ENCODE peak calls at places on chromosomes 3 and 15, in ten cellular contexts. One of them, this sample, is unnamed. For H3K9me3 and H3K4me1, the result is how much of the 10 kb centered on the place peaks cover.

GRCh38 chr15:34886134-34886533 is 83.4 kb downstream of the AQR start:
- DNase-seq in left ventricle myocardium inferior: no peak
- DNase-seq in ovary: no peak
- DNase-seq in body of pancreas: no peak
- DNase-seq in CD8-positive, alpha-beta T cell: no peak
- DNase-seq in mucosa of descending colon: no peak
- DNase-seq in IMR-90: peak
- DNase-seq in fibroblast of lung: peak
- DNase-seq in right cardiac atrium: no peak
- DNase-seq in aorta: no peak
- DNase-seq in this sample: no peak

GRCh38 chr3:58540176-58540863 is 3.3 kb upstream of the ACOX2 start:
- DNase-seq in CD8-positive, alpha-beta T cell: no peak
- DNase-seq in IMR-90: no peak
- DNase-seq in ovary: no peak
- DNase-seq in right cardiac atrium: no peak
- DNase-seq in body of pancreas: no peak
- DNase-seq in fibroblast of lung: no peak
- DNase-seq in aorta: no peak
- DNase-seq in mucosa of descending colon: no peak
- DNase-seq in left ventricle myocardium inferior: no peak
- DNase-seq in this sample: no peak

GRCh38 chr15:52180196-52180835 is 10.9 kb downstream of the GNB5 start:
- DNase-seq in ovary: peak
- DNase-seq in IMR-90: no peak
- DNase-seq in body of pancreas: no peak
- DNase-seq in left ventricle myocardium inferior: no peak
- DNase-seq in aorta: no peak
- DNase-seq in right cardiac atrium: no peak
- DNase-seq in CD8-positive, alpha-beta T cell: peak
- DNase-seq in fibroblast of lung: no peak
- DNase-seq in mucosa of descending colon: peak
- DNase-seq in this sample: no peak

GRCh38 chr3:55264933-55265332 is 222.2 kb downstream of the WNT5A start:
- DNase-seq in ovary: no peak
- DNase-seq in IMR-90: peak
- DNase-seq in mucosa of descending colon: no peak
- DNase-seq in left ventricle myocardium inferior: no peak
- DNase-seq in body of pancreas: no peak
- DNase-seq in right cardiac atrium: no peak
- DNase-seq in aorta: no peak
- DNase-seq in fibroblast of lung: peak
- DNase-seq in CD8-positive, alpha-beta T cell: no peak
- DNase-seq in this sample: no peak

GRCh38 chr3:180383332-180384020 is 218.5 kb upstream of the TTC14 start:
- DNase-seq in CD8-positive, alpha-beta T cell: no peak
- DNase-seq in left ventricle myocardium inferior: no peak
- DNase-seq in IMR-90: peak
- DNase-seq in right cardiac atrium: no peak
- DNase-seq in ovary: no peak
- DNase-seq in fibroblast of lung: no peak
- DNase-seq in body of pancreas: no peak
- DNase-seq in aorta: no peak
- DNase-seq in mucosa of descending colon: no peak
- DNase-seq in this sample: no peak

GRCh38 chr3:150117076-150117475 is 146.4 kb upstream of the PFN2 start:
- DNase-seq in aorta: no peak
- DNase-seq in fibroblast of lung: peak
- DNase-seq in left ventricle myocardium inferior: no peak
- DNase-seq in mucosa of descending colon: no peak
- DNase-seq in ovary: no peak
- DNase-seq in CD8-positive, alpha-beta T cell: no peak
- DNase-seq in right cardiac atrium: no peak
- DNase-seq in IMR-90: no peak
- DNase-seq in body of pancreas: no peak
- DNase-seq in this sample: no peak

GRCh38 chr3:71202848-71203390 is 380.6 kb downstream of the FOXP1 start:
- DNase-seq in mucosa of descending colon: no peak
- DNase-seq in aorta: no peak
- DNase-seq in body of pancreas: no peak
- DNase-seq in right cardiac atrium: no peak
- DNase-seq in left ventricle myocardium inferior: no peak
- DNase-seq in fibroblast of lung: no peak
- DNase-seq in IMR-90: no peak
- DNase-seq in ovary: no peak
- DNase-seq in CD8-positive, alpha-beta T cell: no peak
- DNase-seq in this sample: no peak

GRCh38 chr15:98321916-98322315 is 326.4 kb upstream of the IGF1R start:
- DNase-seq in aorta: no peak
- DNase-seq in mucosa of descending colon: no peak
- DNase-seq in CD8-positive, alpha-beta T cell: no peak
- DNase-seq in ovary: no peak
- DNase-seq in IMR-90: no peak
- DNase-seq in right cardiac atrium: peak
- DNase-seq in fibroblast of lung: no peak
- DNase-seq in body of pancreas: no peak
- DNase-seq in left ventricle myocardium inferior: no peak
- DNase-seq in this sample: no peak

GRCh38 chr3:186991470-186991869 is 61.1 kb downstream of the ST6GAL1 start:
- DNase-seq in CD8-positive, alpha-beta T cell: no peak
- DNase-seq in body of pancreas: no peak
- DNase-seq in mucosa of descending colon: no peak
- DNase-seq in IMR-90: no peak
- DNase-seq in aorta: no peak
- DNase-seq in fibroblast of lung: no peak
- DNase-seq in right cardiac atrium: no peak
- DNase-seq in left ventricle myocardium inferior: no peak
- DNase-seq in ovary: no peak
- DNase-seq in this sample: no peak

GRCh38 chr3:138921316-138922292 is 25.3 kb downstream of the FOXL2 start:
- DNase-seq in left ventricle myocardium inferior: no peak
- DNase-seq in aorta: peak
- DNase-seq in ovary: no peak
- DNase-seq in right cardiac atrium: no peak
- DNase-seq in CD8-positive, alpha-beta T cell: no peak
- DNase-seq in fibroblast of lung: peak
- DNase-seq in IMR-90: peak
- DNase-seq in body of pancreas: no peak
- DNase-seq in mucosa of descending colon: no peak
- DNase-seq in this sample: no peak

GRCh38 chr3:146166450-146167222 is 5.7 kb upstream of the PLOD2 start:
- DNase-seq in aorta: no peak
- DNase-seq in IMR-90: peak
- DNase-seq in ovary: no peak
- DNase-seq in CD8-positive, alpha-beta T cell: no peak
- DNase-seq in fibroblast of lung: peak
- DNase-seq in left ventricle myocardium inferior: no peak
- DNase-seq in mucosa of descending colon: no peak
- DNase-seq in body of pancreas: peak
- DNase-seq in right cardiac atrium: no peak
- DNase-seq in this sample: no peak

GRCh38 chr3:90015688-90016356 is 908.4 kb downstream of the EPHA3 start:
- DNase-seq in right cardiac atrium: no peak
- DNase-seq in IMR-90: peak
- DNase-seq in aorta: no peak
- DNase-seq in CD8-positive, alpha-beta T cell: no peak
- DNase-seq in ovary: peak
- DNase-seq in fibroblast of lung: peak
- DNase-seq in mucosa of descending colon: no peak
- DNase-seq in body of pancreas: peak
- DNase-seq in left ventricle myocardium inferior: no peak
- DNase-seq in this sample: peak

GRCh38 chr3:188153498-188153948 is 434 bp upstream of the LPP start:
- DNase-seq in body of pancreas: peak
- DNase-seq in IMR-90: peak
- DNase-seq in mucosa of descending colon: peak
- DNase-seq in right cardiac atrium: peak
- DNase-seq in CD8-positive, alpha-beta T cell: no peak
- DNase-seq in left ventricle myocardium inferior: peak
- DNase-seq in aorta: peak
- DNase-seq in fibroblast of lung: peak
- DNase-seq in ovary: peak
- DNase-seq in this sample: peak

GRCh38 chr3:17424137-17424536 is 318.3 kb downstream of the TBC1D5 start:
- DNase-seq in mucosa of descending colon: no peak
- DNase-seq in right cardiac atrium: no peak
- DNase-seq in aorta: no peak
- DNase-seq in ovary: no peak
- DNase-seq in body of pancreas: no peak
- DNase-seq in CD8-positive, alpha-beta T cell: no peak
- DNase-seq in left ventricle myocardium inferior: peak
- DNase-seq in fibroblast of lung: no peak
- DNase-seq in IMR-90: peak
- DNase-seq in this sample: no peak

GRCh38 chr15:27820722-27821121 is 278.4 kb downstream of the OCA2 start:
- DNase-seq in ovary: no peak
- DNase-seq in left ventricle myocardium inferior: no peak
- DNase-seq in CD8-positive, alpha-beta T cell: no peak
- DNase-seq in right cardiac atrium: no peak
- DNase-seq in mucosa of descending colon: no peak
- DNase-seq in aorta: no peak
- DNase-seq in fibroblast of lung: peak
- DNase-seq in body of pancreas: no peak
- DNase-seq in IMR-90: no peak
- DNase-seq in this sample: no peak

DNA sequence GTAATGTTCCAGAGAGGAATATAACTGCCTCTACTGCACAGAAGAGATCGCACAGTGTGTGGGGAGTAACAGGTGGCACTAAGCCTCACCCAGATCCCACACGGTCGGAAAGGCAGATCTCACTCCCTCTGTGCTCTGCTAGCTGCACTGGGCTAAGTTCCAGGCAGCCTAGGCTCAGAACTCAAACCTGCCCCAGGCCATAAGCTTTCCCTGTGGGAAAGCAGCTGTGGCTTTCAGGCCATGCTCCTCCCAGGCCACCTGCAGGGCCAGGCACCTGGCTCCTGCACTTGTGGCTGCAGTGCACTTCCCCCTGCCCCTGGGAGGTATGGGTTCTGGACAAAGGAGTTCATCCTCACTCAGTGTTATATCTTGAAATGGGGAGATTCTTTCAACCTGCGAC is 27.5 kb downstream of the PCCB start:
- DNase-seq in aorta: no peak
- DNase-seq in mucosa of descending colon: no peak
- DNase-seq in body of pancreas: peak
- DNase-seq in fibroblast of lung: no peak
- DNase-seq in left ventricle myocardium inferior: no peak
- DNase-seq in IMR-90: no peak
- DNase-seq in ovary: no peak
- DNase-seq in right cardiac atrium: no peak
- DNase-seq in CD8-positive, alpha-beta T cell: no peak
- DNase-seq in this sample: no peak
- H3K9me3 ChIP-seq in aorta: under half
- H3K9me3 ChIP-seq in mucosa of descending colon: under half
- H3K9me3 ChIP-seq in body of pancreas: under half
- H3K9me3 ChIP-seq in fibroblast of lung: under half
- H3K9me3 ChIP-seq in left ventricle myocardium inferior: under half
- H3K9me3 ChIP-seq in IMR-90: under half
- H3K9me3 ChIP-seq in ovary: under half
- H3K9me3 ChIP-seq in right cardiac atrium: under half
- H3K9me3 ChIP-seq in CD8-positive, alpha-beta T cell: under half
- H3K9me3 ChIP-seq in this sample: under half

GRCh38 chr3:30658328-30659052 is 52.1 kb downstream of the TGFBR2 start:
- DNase-seq in left ventricle myocardium inferior: no peak
- DNase-seq in body of pancreas: peak
- DNase-seq in aorta: no peak
- DNase-seq in mucosa of descending colon: no peak
- DNase-seq in fibroblast of lung: peak
- DNase-seq in CD8-positive, alpha-beta T cell: peak
- DNase-seq in IMR-90: peak
- DNase-seq in ovary: no peak
- DNase-seq in right cardiac atrium: no peak
- DNase-seq in this sample: no peak
- H3K4me1 ChIP-seq in left ventricle myocardium inferior: half or more
- H3K4me1 ChIP-seq in body of pancreas: under half
- H3K4me1 ChIP-seq in aorta: under half
- H3K4me1 ChIP-seq in mucosa of descending colon: under half
- H3K4me1 ChIP-seq in fibroblast of lung: under half
- H3K4me1 ChIP-seq in CD8-positive, alpha-beta T cell: half or more
- H3K4me1 ChIP-seq in IMR-90: under half
- H3K4me1 ChIP-seq in ovary: under half
- H3K4me1 ChIP-seq in right cardiac atrium: under half
- H3K4me1 ChIP-seq in this sample: half or more

GRCh38 chr15:36887214-36888017 is 212.9 kb downstream of the MEIS2 start:
- DNase-seq in CD8-positive, alpha-beta T cell: no peak
- DNase-seq in mucosa of descending colon: no peak
- DNase-seq in body of pancreas: no peak
- DNase-seq in fibroblast of lung: peak
- DNase-seq in IMR-90: no peak
- DNase-seq in ovary: no peak
- DNase-seq in left ventricle myocardium inferior: no peak
- DNase-seq in aorta: peak
- DNase-seq in right cardiac atrium: no peak
- DNase-seq in this sample: no peak
- H3K4me3 ChIP-seq in CD8-positive, alpha-beta T cell: no peak
- H3K4me3 ChIP-seq in mucosa of descending colon: no peak
- H3K4me3 ChIP-seq in body of pancreas: no peak
- H3K4me3 ChIP-seq in fibroblast of lung: peak
- H3K4me3 ChIP-seq in IMR-90: peak
- H3K4me3 ChIP-seq in ovary: peak
- H3K4me3 ChIP-seq in left ventricle myocardium inferior: peak
- H3K4me3 ChIP-seq in aorta: no peak
- H3K4me3 ChIP-seq in right cardiac atrium: peak
- H3K4me3 ChIP-seq in this sample: peak

GRCh38 chr15:99635145-99635544 is 69.4 kb downstream of the MEF2A start:
- DNase-seq in ovary: no peak
- DNase-seq in mucosa of descending colon: no peak
- DNase-seq in aorta: no peak
- DNase-seq in fibroblast of lung: no peak
- DNase-seq in CD8-positive, alpha-beta T cell: no peak
- DNase-seq in IMR-90: no peak
- DNase-seq in left ventricle myocardium inferior: no peak
- DNase-seq in right cardiac atrium: no peak
- DNase-seq in body of pancreas: no peak
- DNase-seq in this sample: no peak

GRCh38 chr15:99634576-99634975 is 68.8 kb downstream of the MEF2A start:
- DNase-seq in right cardiac atrium: no peak
- DNase-seq in mucosa of descending colon: no peak
- DNase-seq in ovary: no peak
- DNase-seq in left ventricle myocardium inferior: no peak
- DNase-seq in aorta: no peak
- DNase-seq in fibroblast of lung: no peak
- DNase-seq in CD8-positive, alpha-beta T cell: no peak
- DNase-seq in body of pancreas: no peak
- DNase-seq in IMR-90: no peak
- DNase-seq in this sample: no peak

GRCh38 chr15:99632521-99632920 is 66.7 kb downstream of the MEF2A start:
- DNase-seq in aorta: no peak
- DNase-seq in ovary: no peak
- DNase-seq in CD8-positive, alpha-beta T cell: no peak
- DNase-seq in IMR-90: peak
- DNase-seq in right cardiac atrium: no peak
- DNase-seq in fibroblast of lung: no peak
- DNase-seq in body of pancreas: no peak
- DNase-seq in left ventricle myocardium inferior: no peak
- DNase-seq in mucosa of descending colon: no peak
- DNase-seq in this sample: no peak

GRCh38 chr15:99635794-99636193 is 70.0 kb downstream of the MEF2A start:
- DNase-seq in IMR-90: no peak
- DNase-seq in right cardiac atrium: no peak
- DNase-seq in aorta: no peak
- DNase-seq in ovary: no peak
- DNase-seq in left ventricle myocardium inferior: no peak
- DNase-seq in mucosa of descending colon: no peak
- DNase-seq in CD8-positive, alpha-beta T cell: no peak
- DNase-seq in fibroblast of lung: no peak
- DNase-seq in body of pancreas: no peak
- DNase-seq in this sample: no peak

GRCh38 chr15:99633655-99634054 is 67.9 kb downstream of the MEF2A start:
- DNase-seq in mucosa of descending colon: no peak
- DNase-seq in fibroblast of lung: no peak
- DNase-seq in CD8-positive, alpha-beta T cell: no peak
- DNase-seq in ovary: no peak
- DNase-seq in aorta: no peak
- DNase-seq in IMR-90: no peak
- DNase-seq in body of pancreas: no peak
- DNase-seq in right cardiac atrium: no peak
- DNase-seq in left ventricle myocardium inferior: no peak
- DNase-seq in this sample: no peak
- H3K9me3 ChIP-seq in mucosa of descending colon: under half
- H3K9me3 ChIP-seq in fibroblast of lung: under half
- H3K9me3 ChIP-seq in CD8-positive, alpha-beta T cell: under half
- H3K9me3 ChIP-seq in ovary: under half
- H3K9me3 ChIP-seq in aorta: under half
- H3K9me3 ChIP-seq in IMR-90: under half
- H3K9me3 ChIP-seq in body of pancreas: under half
- H3K9me3 ChIP-seq in right cardiac atrium: under half
- H3K9me3 ChIP-seq in left ventricle myocardium inferior: under half
- H3K9me3 ChIP-seq in this sample: under half

This sample was measured in heart right ventricle.